ENCODE peak calls at places on chromosomes 11 and 22, in eight cellular contexts. One of them, this sample, is unnamed.

GRCh38 chr11:120115272-120116000 is 22.5 kb downstream of the TRIM29 start:
- DNase-seq in GM23248: peak; percentile 20
- DNase-seq in PC-3: no peak
- DNase-seq in PC-9: no peak
- DNase-seq in HCT116: no peak
- DNase-seq in GM23338: no peak
- DNase-seq in hepatocyte: no peak
- DNase-seq in SK-N-SH: no peak
- DNase-seq in this sample: no peak

GRCh38 chr11:18624161-18624560 is 10.0 kb downstream of the SPTY2D1 start:
- DNase-seq in GM23248: no peak
- DNase-seq in PC-3: no peak
- DNase-seq in PC-9: no peak
- DNase-seq in HCT116: no peak
- DNase-seq in GM23338: no peak
- DNase-seq in hepatocyte: no peak
- DNase-seq in SK-N-SH: no peak
- DNase-seq in this sample: no peak

GRCh38 chr11:69928124-69928523 is 108.9 kb upstream of the FGF3 start:
- DNase-seq in GM23248: no peak
- DNase-seq in PC-3: no peak
- DNase-seq in PC-9: no peak
- DNase-seq in HCT116: no peak
- DNase-seq in GM23338: no peak
- DNase-seq in hepatocyte: no peak
- DNase-seq in SK-N-SH: no peak
- DNase-seq in this sample: no peak

GRCh38 chr11:31844351-31844750 is 33.2 kb upstream of the PAX6 start:
- DNase-seq in GM23248: no peak
- DNase-seq in PC-3: no peak
- DNase-seq in PC-9: no peak
- DNase-seq in HCT116: no peak
- DNase-seq in GM23338: no peak
- DNase-seq in hepatocyte: no peak
- DNase-seq in SK-N-SH: no peak
- DNase-seq in this sample: no peak

GRCh38 chr11:69000391-69000790 is 12.7 kb downstream of the MRGPRF start:
- DNase-seq in GM23248: peak; percentile 13
- DNase-seq in PC-3: no peak
- DNase-seq in PC-9: no peak
- DNase-seq in HCT116: no peak
- DNase-seq in GM23338: no peak
- DNase-seq in hepatocyte: no peak
- DNase-seq in SK-N-SH: no peak
- DNase-seq in this sample: no peak

GRCh38 chr11:131749100-131749499 is 378.7 kb downstream of the NTM start:
- DNase-seq in GM23248: peak; percentile 98
- DNase-seq in PC-3: peak; percentile 27
- DNase-seq in PC-9: no peak
- DNase-seq in HCT116: no peak
- DNase-seq in GM23338: no peak
- DNase-seq in hepatocyte: no peak
- DNase-seq in SK-N-SH: no peak
- DNase-seq in this sample: no peak

GRCh38 chr11:70954471-70954870 is 297.9 kb downstream of the SHANK2 start:
- DNase-seq in GM23248: no peak
- DNase-seq in PC-3: no peak
- DNase-seq in PC-9: no peak
- DNase-seq in HCT116: no peak
- DNase-seq in GM23338: no peak
- DNase-seq in hepatocyte: no peak
- DNase-seq in SK-N-SH: no peak
- DNase-seq in this sample: no peak

GRCh38 chr22:42179616-42180015 is 49.0 kb upstream of the CYP2D6 start:
- DNase-seq in GM23248: peak; percentile 91
- DNase-seq in PC-3: peak; percentile 10
- DNase-seq in PC-9: no peak
- DNase-seq in HCT116: no peak
- DNase-seq in GM23338: no peak
- DNase-seq in hepatocyte: no peak
- DNase-seq in SK-N-SH: no peak
- DNase-seq in this sample: no peak

GRCh38 chr22:43707650-43708049 is 104.5 kb downstream of the EFCAB6 start:
- DNase-seq in GM23248: peak; percentile 24
- DNase-seq in PC-3: peak; percentile 62
- DNase-seq in PC-9: no peak
- DNase-seq in HCT116: peak; percentile 1
- DNase-seq in GM23338: no peak
- DNase-seq in hepatocyte: no peak
- DNase-seq in SK-N-SH: no peak
- DNase-seq in this sample: no peak

GRCh38 chr11:104033134-104033533 is 3.3 kb upstream of the DDI1 start:
- DNase-seq in GM23248: peak; percentile 72
- DNase-seq in PC-3: peak; percentile 80
- DNase-seq in PC-9: peak; percentile 50
- DNase-seq in HCT116: no peak
- DNase-seq in GM23338: no peak
- DNase-seq in hepatocyte: peak; percentile 72
- DNase-seq in SK-N-SH: peak; percentile 45
- DNase-seq in this sample: no peak

GRCh38 chr11:66119348-66120133 is 49.5 kb downstream of the PACS1 start:
- DNase-seq in GM23248: peak; percentile 80
- DNase-seq in PC-3: peak; percentile 87
- DNase-seq in PC-9: peak; percentile 56
- DNase-seq in HCT116: peak; percentile 55
- DNase-seq in GM23338: peak; percentile 46
- DNase-seq in hepatocyte: peak; percentile 66
- DNase-seq in SK-N-SH: peak; percentile 61
- DNase-seq in this sample: no peak

GRCh38 chr11:133966924-133967598 is 10.3 kb upstream of the IGSF9B start:
- DNase-seq in GM23248: peak; percentile 40
- DNase-seq in PC-3: no peak
- DNase-seq in PC-9: no peak
- DNase-seq in HCT116: no peak
- DNase-seq in GM23338: peak; percentile 83
- DNase-seq in hepatocyte: no peak
- DNase-seq in SK-N-SH: peak; percentile 66
- DNase-seq in this sample: no peak

GRCh38 chr11:75272821-75273301 is 32.3 kb downstream of the TPBGL start:
- DNase-seq in GM23248: no peak
- DNase-seq in PC-3: no peak
- DNase-seq in PC-9: no peak
- DNase-seq in HCT116: no peak
- DNase-seq in GM23338: no peak
- DNase-seq in hepatocyte: no peak
- DNase-seq in SK-N-SH: no peak
- DNase-seq in this sample: no peak

GRCh38 chr11:3069425-3069824 is 12.2 kb upstream of the CARS1 start:
- DNase-seq in GM23248: no peak
- DNase-seq in PC-3: no peak
- DNase-seq in PC-9: no peak
- DNase-seq in HCT116: no peak
- DNase-seq in GM23338: no peak
- DNase-seq in hepatocyte: no peak
- DNase-seq in SK-N-SH: no peak
- DNase-seq in this sample: no peak

GRCh38 chr11:88352139-88352538 is 14.6 kb upstream of the CTSC start:
- DNase-seq in GM23248: peak; percentile 43
- DNase-seq in PC-3: peak; percentile 59
- DNase-seq in PC-9: peak; percentile 39
- DNase-seq in HCT116: no peak
- DNase-seq in GM23338: no peak
- DNase-seq in hepatocyte: peak; percentile 11
- DNase-seq in SK-N-SH: no peak
- DNase-seq in this sample: no peak

GRCh38 chr11:87359401-87359800 is 321.7 kb downstream of the TMEM135 start:
- DNase-seq in GM23248: no peak
- DNase-seq in PC-3: peak; percentile 41
- DNase-seq in PC-9: no peak
- DNase-seq in HCT116: no peak
- DNase-seq in GM23338: no peak
- DNase-seq in hepatocyte: no peak
- DNase-seq in SK-N-SH: no peak
- DNase-seq in this sample: peak; percentile 89

GRCh38 chr11:102287963-102288744 is 29.1 kb upstream of the BIRC3 start:
- DNase-seq in GM23248: peak; percentile 88
- DNase-seq in PC-3: peak; percentile 96
- DNase-seq in PC-9: peak; percentile 38
- DNase-seq in HCT116: peak; percentile 69
- DNase-seq in GM23338: peak; percentile 88
- DNase-seq in hepatocyte: peak; percentile 88
- DNase-seq in SK-N-SH: peak; percentile 80
- DNase-seq in this sample: peak; percentile 86

GRCh38 chr11:72225411-72225951 is 914 bp downstream of the INPPL1 start:
- DNase-seq in GM23248: peak; percentile 45
- DNase-seq in PC-3: peak; percentile 31
- DNase-seq in PC-9: no peak
- DNase-seq in HCT116: no peak
- DNase-seq in GM23338: peak; percentile 27
- DNase-seq in hepatocyte: peak; percentile 13
- DNase-seq in SK-N-SH: peak; percentile 42
- DNase-seq in this sample: peak; percentile 43

GRCh38 chr11:2295971-2296912 is 5.5 kb downstream of the C11orf21 start:
- DNase-seq in GM23248: no peak
- DNase-seq in PC-3: no peak
- DNase-seq in PC-9: no peak
- DNase-seq in HCT116: no peak
- DNase-seq in GM23338: no peak
- DNase-seq in hepatocyte: no peak
- DNase-seq in SK-N-SH: no peak
- DNase-seq in this sample: no peak

GRCh38 chr22:26479043-26479791 is 4.4 kb downstream of the HPS4 start:
- DNase-seq in GM23248: no peak
- DNase-seq in PC-3: no peak
- DNase-seq in PC-9: no peak
- DNase-seq in HCT116: no peak
- DNase-seq in GM23338: no peak
- DNase-seq in hepatocyte: no peak
- DNase-seq in SK-N-SH: no peak
- DNase-seq in this sample: peak; percentile 83

GRCh38 chr11:17600316-17601205 is 53.5 kb downstream of the OTOG start:
- DNase-seq in GM23248: no peak
- DNase-seq in PC-3: no peak
- DNase-seq in PC-9: no peak
- DNase-seq in HCT116: no peak
- DNase-seq in GM23338: peak; percentile 21
- DNase-seq in hepatocyte: no peak
- DNase-seq in SK-N-SH: no peak
- DNase-seq in this sample: no peak

GRCh38 chr11:125942276-125942611 is 3.6 kb upstream of the VSIG10L2 start:
- DNase-seq in GM23248: no peak
- DNase-seq in PC-3: no peak
- DNase-seq in PC-9: no peak
- DNase-seq in HCT116: no peak
- DNase-seq in GM23338: no peak
- DNase-seq in hepatocyte: no peak
- DNase-seq in SK-N-SH: no peak
- DNase-seq in this sample: no peak
- H3K27ac ChIP-seq in GM23248: no peak overlapping the region
- H3K27ac ChIP-seq in PC-3: no peak overlapping the region
- H3K27ac ChIP-seq in PC-9: no peak overlapping the region
- H3K27ac ChIP-seq in HCT116: no peak overlapping the region
- H3K27ac ChIP-seq in GM23338: no peak overlapping the region
- H3K27ac ChIP-seq in hepatocyte: no peak overlapping the region
- H3K27ac ChIP-seq in SK-N-SH: no peak overlapping the region
- H3K27ac ChIP-seq in this sample: no peak overlapping the region

DNA sequence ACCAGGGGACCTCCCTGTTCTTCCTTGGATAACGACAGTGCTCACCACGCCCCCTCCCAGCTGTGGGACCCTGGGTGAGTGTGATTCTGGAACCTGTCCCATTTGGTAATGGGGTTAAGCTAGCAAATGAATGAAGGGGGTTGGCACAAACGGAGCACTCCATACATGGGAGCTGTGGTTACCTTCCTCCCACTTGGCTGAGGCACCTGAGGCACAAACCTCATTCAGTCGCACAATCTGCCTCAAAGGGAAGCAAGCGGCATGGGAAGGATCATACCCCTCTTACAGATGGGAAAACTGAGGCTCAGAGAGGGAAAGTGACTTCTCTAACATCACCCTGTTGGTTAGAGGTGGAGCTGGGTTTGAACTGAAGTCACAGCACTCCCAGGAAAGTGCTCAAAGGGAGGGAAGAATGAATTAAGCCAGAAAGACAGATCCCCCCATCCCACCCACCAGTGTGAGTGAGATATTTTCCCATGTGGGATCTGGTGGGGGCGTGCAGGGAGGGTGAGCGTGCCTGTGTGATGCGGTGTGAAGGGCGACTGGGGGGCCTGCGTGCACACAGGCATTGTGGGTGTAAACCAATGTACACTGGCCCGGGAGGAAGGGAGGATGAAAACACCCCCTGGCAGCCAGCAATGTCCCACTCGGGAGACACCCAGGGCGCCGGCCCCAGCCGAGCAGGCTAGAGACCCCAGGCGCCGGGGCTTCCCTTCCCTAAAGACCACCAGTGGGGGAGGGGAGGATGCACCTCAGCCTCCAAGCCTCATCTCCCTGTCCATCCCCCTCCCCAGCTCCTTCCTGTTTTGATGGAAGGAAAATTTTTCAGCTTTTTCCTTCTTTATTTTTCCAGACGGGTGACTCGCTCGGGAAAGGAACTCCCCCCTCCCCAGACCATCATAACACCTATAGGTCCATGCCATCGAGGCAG is 7.9 kb upstream of the PDGFB start:
- DNase-seq in GM23248: peak; percentile 46
- DNase-seq in PC-3: peak; percentile 71
- DNase-seq in PC-9: no peak
- DNase-seq in HCT116: no peak
- DNase-seq in GM23338: peak; percentile 72
- DNase-seq in hepatocyte: no peak
- DNase-seq in SK-N-SH: no peak
- DNase-seq in this sample: no peak
- H3K4me3 ChIP-seq in GM23248: no peak overlapping the region
- H3K4me3 ChIP-seq in PC-3: peak overlapping the region; percentile 55
- H3K4me3 ChIP-seq in PC-9: peak overlapping the region; percentile 33
- H3K4me3 ChIP-seq in HCT116: peak overlapping the region; percentile 54
- H3K4me3 ChIP-seq in GM23338: peak overlapping the region; percentile 32
- H3K4me3 ChIP-seq in hepatocyte: no peak overlapping the region
- H3K4me3 ChIP-seq in SK-N-SH: no peak overlapping the region
- H3K4me3 ChIP-seq in this sample: no peak overlapping the region

DNA sequence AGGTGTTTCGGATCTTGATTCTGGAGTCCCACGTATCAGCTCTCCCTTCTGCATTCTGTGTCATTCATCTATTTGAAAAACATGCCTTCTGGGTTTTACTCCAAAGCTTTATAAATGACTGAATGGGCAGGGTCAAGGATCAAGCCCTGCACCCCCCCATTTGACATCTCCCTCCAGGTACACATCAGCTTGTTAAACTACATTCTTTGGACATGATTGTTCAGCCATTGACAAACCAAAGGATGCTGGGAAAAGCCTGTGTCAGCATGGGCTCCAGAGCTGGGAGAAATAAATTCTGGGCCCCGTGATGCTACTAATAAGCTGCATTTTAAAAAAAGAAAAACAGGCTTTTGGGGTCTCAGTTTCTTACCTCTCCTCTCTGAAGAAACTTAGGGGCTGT is 103.7 kb downstream of the DSCAML1 start:
- DNase-seq in GM23248: no peak
- DNase-seq in PC-3: peak; percentile 60
- DNase-seq in PC-9: no peak
- DNase-seq in HCT116: no peak
- DNase-seq in GM23338: no peak
- DNase-seq in hepatocyte: peak; percentile 20
- DNase-seq in SK-N-SH: no peak
- DNase-seq in this sample: no peak
- H3K9me2 ChIP-seq in GM23248: no peaks in the 10 kb centered on the region
- H3K9me2 ChIP-seq in PC-3: no peaks in the 10 kb centered on the region
- H3K9me2 ChIP-seq in PC-9: no peaks in the 10 kb centered on the region
- H3K9me2 ChIP-seq in HCT116: no peaks in the 10 kb centered on the region
- H3K9me2 ChIP-seq in GM23338: no peaks in the 10 kb centered on the region
- H3K9me2 ChIP-seq in hepatocyte: no peaks in the 10 kb centered on the region
- H3K9me2 ChIP-seq in SK-N-SH: no peaks in the 10 kb centered on the region
- H3K9me2 ChIP-seq in this sample: no peaks in the 10 kb centered on the region

GRCh38 chr11:46273511-46274205 is 3.8 kb upstream of the CREB3L1 start:
- DNase-seq in GM23248: peak; percentile 39
- DNase-seq in PC-3: peak; percentile 70
- DNase-seq in PC-9: no peak
- DNase-seq in HCT116: no peak
- DNase-seq in GM23338: no peak
- DNase-seq in hepatocyte: peak; percentile 62
- DNase-seq in SK-N-SH: no peak
- DNase-seq in this sample: no peak
- H3K27ac ChIP-seq in GM23248: peak overlapping the region; percentile 91
- H3K27ac ChIP-seq in PC-3: peak overlapping the region; percentile 69
- H3K27ac ChIP-seq in PC-9: peak overlapping the region; percentile 9
- H3K27ac ChIP-seq in HCT116: no peak overlapping the region
- H3K27ac ChIP-seq in GM23338: no peak overlapping the region
- H3K27ac ChIP-seq in hepatocyte: peak overlapping the region; percentile 94
- H3K27ac ChIP-seq in SK-N-SH: peak overlapping the region; percentile 63
- H3K27ac ChIP-seq in this sample: no peak overlapping the region

This sample was measured in OCI-LY7.